ENCODE peak calls at places on chromosomes 5 and 9, in eight cellular contexts. One of them, this sample, is unnamed.

GRCh38 chr9:7237473-7238243 is 479.9 kb downstream of the KDM4C start:
- DNase-seq in NCI-H1092 treated with DMSO at 0.1 percent for 48 hours: peak
- DNase-seq in stimulated activated CD8-positive, alpha-beta memory T cell treated with anti-CD3 and anti-CD28 coated beads, Interleukin-4, amount 100 ng/mL, for 4 hours: no peak
- DNase-seq in fibroblast of lung: peak
- DNase-seq in NCI-H1436: peak
- DNase-seq in B cell: no peak
- DNase-seq in thoracic aorta: no peak
- DNase-seq in CD4-positive, alpha-beta memory T cell: no peak
- DNase-seq in this sample: no peak

GRCh38 chr5:95471447-95471846 is 80.3 kb downstream of the FAM81B start:
- DNase-seq in NCI-H1436: no peak
- DNase-seq in B cell: no peak
- DNase-seq in stimulated activated CD8-positive, alpha-beta memory T cell treated with anti-CD3 and anti-CD28 coated beads, Interleukin-4, amount 100 ng/mL, for 4 hours: no peak
- DNase-seq in fibroblast of lung: peak
- DNase-seq in thoracic aorta: no peak
- DNase-seq in CD4-positive, alpha-beta memory T cell: no peak
- DNase-seq in NCI-H1092 treated with DMSO at 0.1 percent for 48 hours: no peak
- DNase-seq in this sample: no peak

GRCh38 chr5:5331838-5332237 is 90.6 kb upstream of the ICE1 start:
- DNase-seq in thoracic aorta: no peak
- DNase-seq in NCI-H1092 treated with DMSO at 0.1 percent for 48 hours: no peak
- DNase-seq in CD4-positive, alpha-beta memory T cell: no peak
- DNase-seq in NCI-H1436: no peak
- DNase-seq in B cell: no peak
- DNase-seq in stimulated activated CD8-positive, alpha-beta memory T cell treated with anti-CD3 and anti-CD28 coated beads, Interleukin-4, amount 100 ng/mL, for 4 hours: no peak
- DNase-seq in fibroblast of lung: peak
- DNase-seq in this sample: no peak

GRCh38 chr5:43676083-43676840 is 73.3 kb downstream of the NNT start:
- DNase-seq in CD4-positive, alpha-beta memory T cell: peak
- DNase-seq in NCI-H1436: no peak
- DNase-seq in thoracic aorta: no peak
- DNase-seq in B cell: no peak
- DNase-seq in NCI-H1092 treated with DMSO at 0.1 percent for 48 hours: no peak
- DNase-seq in fibroblast of lung: peak
- DNase-seq in stimulated activated CD8-positive, alpha-beta memory T cell treated with anti-CD3 and anti-CD28 coated beads, Interleukin-4, amount 100 ng/mL, for 4 hours: no peak
- DNase-seq in this sample: no peak

GRCh38 chr5:61290815-61291214 is 41.2 kb upstream of the ZSWIM6 start:
- DNase-seq in fibroblast of lung: peak
- DNase-seq in thoracic aorta: no peak
- DNase-seq in stimulated activated CD8-positive, alpha-beta memory T cell treated with anti-CD3 and anti-CD28 coated beads, Interleukin-4, amount 100 ng/mL, for 4 hours: no peak
- DNase-seq in NCI-H1436: no peak
- DNase-seq in B cell: no peak
- DNase-seq in CD4-positive, alpha-beta memory T cell: no peak
- DNase-seq in NCI-H1092 treated with DMSO at 0.1 percent for 48 hours: no peak
- DNase-seq in this sample: no peak

GRCh38 chr9:70101265-70101664 is 57.6 kb downstream of the MAMDC2 start:
- DNase-seq in stimulated activated CD8-positive, alpha-beta memory T cell treated with anti-CD3 and anti-CD28 coated beads, Interleukin-4, amount 100 ng/mL, for 4 hours: no peak
- DNase-seq in thoracic aorta: no peak
- DNase-seq in B cell: no peak
- DNase-seq in fibroblast of lung: peak
- DNase-seq in CD4-positive, alpha-beta memory T cell: no peak
- DNase-seq in NCI-H1436: no peak
- DNase-seq in NCI-H1092 treated with DMSO at 0.1 percent for 48 hours: no peak
- DNase-seq in this sample: no peak

GRCh38 chr5:168305281-168305680 is 13.8 kb downstream of the WWC1 start:
- DNase-seq in NCI-H1436: no peak
- DNase-seq in stimulated activated CD8-positive, alpha-beta memory T cell treated with anti-CD3 and anti-CD28 coated beads, Interleukin-4, amount 100 ng/mL, for 4 hours: no peak
- DNase-seq in thoracic aorta: no peak
- DNase-seq in NCI-H1092 treated with DMSO at 0.1 percent for 48 hours: no peak
- DNase-seq in CD4-positive, alpha-beta memory T cell: no peak
- DNase-seq in fibroblast of lung: no peak
- DNase-seq in B cell: no peak
- DNase-seq in this sample: no peak

GRCh38 chr5:120366047-120366446 is 98.1 kb upstream of the PRR16 start:
- DNase-seq in NCI-H1436: no peak
- DNase-seq in fibroblast of lung: peak
- DNase-seq in stimulated activated CD8-positive, alpha-beta memory T cell treated with anti-CD3 and anti-CD28 coated beads, Interleukin-4, amount 100 ng/mL, for 4 hours: no peak
- DNase-seq in B cell: no peak
- DNase-seq in thoracic aorta: no peak
- DNase-seq in CD4-positive, alpha-beta memory T cell: no peak
- DNase-seq in NCI-H1092 treated with DMSO at 0.1 percent for 48 hours: no peak
- DNase-seq in this sample: no peak

GRCh38 chr5:44387911-44388310 is 1.3 kb downstream of the FGF10 start:
- DNase-seq in CD4-positive, alpha-beta memory T cell: no peak
- DNase-seq in B cell: no peak
- DNase-seq in NCI-H1092 treated with DMSO at 0.1 percent for 48 hours: no peak
- DNase-seq in fibroblast of lung: no peak
- DNase-seq in NCI-H1436: no peak
- DNase-seq in stimulated activated CD8-positive, alpha-beta memory T cell treated with anti-CD3 and anti-CD28 coated beads, Interleukin-4, amount 100 ng/mL, for 4 hours: no peak
- DNase-seq in thoracic aorta: no peak
- DNase-seq in this sample: no peak

GRCh38 chr5:33043598-33043997 is 332.5 kb downstream of the NPR3 start:
- DNase-seq in NCI-H1436: no peak
- DNase-seq in stimulated activated CD8-positive, alpha-beta memory T cell treated with anti-CD3 and anti-CD28 coated beads, Interleukin-4, amount 100 ng/mL, for 4 hours: no peak
- DNase-seq in B cell: no peak
- DNase-seq in thoracic aorta: no peak
- DNase-seq in NCI-H1092 treated with DMSO at 0.1 percent for 48 hours: no peak
- DNase-seq in CD4-positive, alpha-beta memory T cell: no peak
- DNase-seq in fibroblast of lung: peak
- DNase-seq in this sample: no peak

GRCh38 chr9:129312251-129312650 is 134.2 kb upstream of the IER5L start:
- DNase-seq in stimulated activated CD8-positive, alpha-beta memory T cell treated with anti-CD3 and anti-CD28 coated beads, Interleukin-4, amount 100 ng/mL, for 4 hours: no peak
- DNase-seq in fibroblast of lung: no peak
- DNase-seq in NCI-H1436: no peak
- DNase-seq in CD4-positive, alpha-beta memory T cell: no peak
- DNase-seq in thoracic aorta: no peak
- DNase-seq in NCI-H1092 treated with DMSO at 0.1 percent for 48 hours: no peak
- DNase-seq in B cell: no peak
- DNase-seq in this sample: no peak

GRCh38 chr5:151703227-151703626 is 16.5 kb upstream of the SPARC start:
- DNase-seq in fibroblast of lung: no peak
- DNase-seq in stimulated activated CD8-positive, alpha-beta memory T cell treated with anti-CD3 and anti-CD28 coated beads, Interleukin-4, amount 100 ng/mL, for 4 hours: no peak
- DNase-seq in CD4-positive, alpha-beta memory T cell: no peak
- DNase-seq in B cell: no peak
- DNase-seq in thoracic aorta: no peak
- DNase-seq in NCI-H1436: peak
- DNase-seq in NCI-H1092 treated with DMSO at 0.1 percent for 48 hours: peak
- DNase-seq in this sample: no peak

GRCh38 chr5:132055808-132056609 is 4.4 kb upstream of the IL3 start:
- DNase-seq in NCI-H1092 treated with DMSO at 0.1 percent for 48 hours: no peak
- DNase-seq in stimulated activated CD8-positive, alpha-beta memory T cell treated with anti-CD3 and anti-CD28 coated beads, Interleukin-4, amount 100 ng/mL, for 4 hours: no peak
- DNase-seq in B cell: no peak
- DNase-seq in thoracic aorta: no peak
- DNase-seq in CD4-positive, alpha-beta memory T cell: peak
- DNase-seq in fibroblast of lung: no peak
- DNase-seq in NCI-H1436: no peak
- DNase-seq in this sample: no peak

GRCh38 chr9:70117835-70118319 is 74.2 kb downstream of the MAMDC2 start:
- DNase-seq in B cell: no peak
- DNase-seq in stimulated activated CD8-positive, alpha-beta memory T cell treated with anti-CD3 and anti-CD28 coated beads, Interleukin-4, amount 100 ng/mL, for 4 hours: no peak
- DNase-seq in NCI-H1092 treated with DMSO at 0.1 percent for 48 hours: no peak
- DNase-seq in NCI-H1436: no peak
- DNase-seq in CD4-positive, alpha-beta memory T cell: no peak
- DNase-seq in thoracic aorta: no peak
- DNase-seq in fibroblast of lung: peak
- DNase-seq in this sample: no peak

GRCh38 chr5:110841137-110841536 is 102.3 kb downstream of the SLC25A46 start:
- DNase-seq in thoracic aorta: no peak
- DNase-seq in CD4-positive, alpha-beta memory T cell: no peak
- DNase-seq in stimulated activated CD8-positive, alpha-beta memory T cell treated with anti-CD3 and anti-CD28 coated beads, Interleukin-4, amount 100 ng/mL, for 4 hours: no peak
- DNase-seq in B cell: no peak
- DNase-seq in NCI-H1436: no peak
- DNase-seq in fibroblast of lung: no peak
- DNase-seq in NCI-H1092 treated with DMSO at 0.1 percent for 48 hours: no peak
- DNase-seq in this sample: no peak

GRCh38 chr5:181189962-181190710 is 14.9 kb downstream of the TRIM7 start:
- DNase-seq in NCI-H1092 treated with DMSO at 0.1 percent for 48 hours: no peak
- DNase-seq in fibroblast of lung: no peak
- DNase-seq in stimulated activated CD8-positive, alpha-beta memory T cell treated with anti-CD3 and anti-CD28 coated beads, Interleukin-4, amount 100 ng/mL, for 4 hours: no peak
- DNase-seq in NCI-H1436: no peak
- DNase-seq in B cell: peak
- DNase-seq in thoracic aorta: no peak
- DNase-seq in CD4-positive, alpha-beta memory T cell: peak
- DNase-seq in this sample: no peak

GRCh38 chr9:134626576-134627416 is 14.8 kb upstream of the COL5A1 start:
- DNase-seq in NCI-H1092 treated with DMSO at 0.1 percent for 48 hours: no peak
- DNase-seq in thoracic aorta: no peak
- DNase-seq in CD4-positive, alpha-beta memory T cell: no peak
- DNase-seq in NCI-H1436: no peak
- DNase-seq in B cell: no peak
- DNase-seq in fibroblast of lung: peak
- DNase-seq in stimulated activated CD8-positive, alpha-beta memory T cell treated with anti-CD3 and anti-CD28 coated beads, Interleukin-4, amount 100 ng/mL, for 4 hours: no peak
- DNase-seq in this sample: no peak

GRCh38 chr9:95077053-95077765 is 240.3 kb downstream of the FANCC start:
- DNase-seq in fibroblast of lung: no peak
- DNase-seq in thoracic aorta: no peak
- DNase-seq in B cell: no peak
- DNase-seq in NCI-H1092 treated with DMSO at 0.1 percent for 48 hours: no peak
- DNase-seq in CD4-positive, alpha-beta memory T cell: no peak
- DNase-seq in NCI-H1436: no peak
- DNase-seq in stimulated activated CD8-positive, alpha-beta memory T cell treated with anti-CD3 and anti-CD28 coated beads, Interleukin-4, amount 100 ng/mL, for 4 hours: no peak
- DNase-seq in this sample: no peak

GRCh38 chr9:5879419-5880181 is 11.1 kb upstream of the MLANA start:
- DNase-seq in CD4-positive, alpha-beta memory T cell: no peak
- DNase-seq in stimulated activated CD8-positive, alpha-beta memory T cell treated with anti-CD3 and anti-CD28 coated beads, Interleukin-4, amount 100 ng/mL, for 4 hours: no peak
- DNase-seq in thoracic aorta: no peak
- DNase-seq in fibroblast of lung: peak
- DNase-seq in NCI-H1436: no peak
- DNase-seq in B cell: no peak
- DNase-seq in NCI-H1092 treated with DMSO at 0.1 percent for 48 hours: no peak
- DNase-seq in this sample: no peak

GRCh38 chr5:176543428-176544182 is 5.5 kb upstream of the CDHR2 start:
- DNase-seq in fibroblast of lung: peak
- DNase-seq in NCI-H1092 treated with DMSO at 0.1 percent for 48 hours: peak
- DNase-seq in thoracic aorta: no peak
- DNase-seq in NCI-H1436: no peak
- DNase-seq in B cell: peak
- DNase-seq in stimulated activated CD8-positive, alpha-beta memory T cell treated with anti-CD3 and anti-CD28 coated beads, Interleukin-4, amount 100 ng/mL, for 4 hours: no peak
- DNase-seq in CD4-positive, alpha-beta memory T cell: peak
- DNase-seq in this sample: no peak

GRCh38 chr9:100589582-100589981 is 11.7 kb downstream of the CAVIN4 start:
- DNase-seq in CD4-positive, alpha-beta memory T cell: no peak
- DNase-seq in fibroblast of lung: peak
- DNase-seq in NCI-H1436: no peak
- DNase-seq in thoracic aorta: no peak
- DNase-seq in B cell: no peak
- DNase-seq in stimulated activated CD8-positive, alpha-beta memory T cell treated with anti-CD3 and anti-CD28 coated beads, Interleukin-4, amount 100 ng/mL, for 4 hours: no peak
- DNase-seq in NCI-H1092 treated with DMSO at 0.1 percent for 48 hours: no peak
- DNase-seq in this sample: no peak

GRCh38 chr9:75239176-75239575 is 150.9 kb downstream of the OSTF1 start:
- DNase-seq in NCI-H1436: no peak
- DNase-seq in thoracic aorta: no peak
- DNase-seq in B cell: no peak
- DNase-seq in stimulated activated CD8-positive, alpha-beta memory T cell treated with anti-CD3 and anti-CD28 coated beads, Interleukin-4, amount 100 ng/mL, for 4 hours: no peak
- DNase-seq in CD4-positive, alpha-beta memory T cell: no peak
- DNase-seq in NCI-H1092 treated with DMSO at 0.1 percent for 48 hours: no peak
- DNase-seq in fibroblast of lung: peak
- DNase-seq in this sample: no peak